ENCODE peak calls at places on chromosomes 11 and 22, in six cellular contexts. A is stomach, T is right lobe of liver, O is mammary epithelial cell, Q is spleen, W is transverse colon. F is an unnamed sample. For H3K4me1, the result is how much of the 10 kb centered on the place peaks cover.

GRCh38 chr11:7449196-7449840 is 36.0 kb upstream of the OLFML1 start:
- DNase-seq in A (no peak), T (no peak), O (no peak), Q (no peak), W (peak), F (peak)

GRCh38 chr11:95514386-95515145 is 275.0 kb downstream of the FAM76B start:
- DNase-seq in A (no peak), T (no peak), O (peak), Q (no peak), W (no peak), F (no peak)

GRCh38 chr11:94700631-94701030 is 67.5 kb upstream of the AMOTL1 start:
- DNase-seq in A (no peak), T (no peak), O (no peak), Q (no peak), W (no peak), F (no peak)

GRCh38 chr22:50145741-50146439 is 24.6 kb upstream of the PANX2 start:
- DNase-seq in A (no peak), T (no peak), O (no peak), Q (no peak), W (no peak), F (no peak)

GRCh38 chr11:67118059-67118766 is 850 bp upstream of the KDM2A start:
- DNase-seq in A (peak), T (peak), O (no peak), Q (peak), W (peak), F (peak)

GRCh38 chr11:40269865-40270264 is 1189.6 kb downstream of the LRRC4C start:
- DNase-seq in A (no peak), T (no peak), O (no peak), Q (no peak), W (no peak), F (no peak)

GRCh38 chr11:110134120-110134519 is 40.9 kb downstream of the ZC3H12C start:
- DNase-seq in A (no peak), T (no peak), O (no peak), Q (no peak), W (no peak), F (no peak)

GRCh38 chr11:64603411-64604110 is 12.5 kb downstream of the SLC22A12 start:
- DNase-seq in A (no peak), T (no peak), O (no peak), Q (no peak), W (no peak), F (no peak)

GRCh38 chr11:3134651-3135490 is 30.2 kb downstream of the OSBPL5 start:
- DNase-seq in A (no peak), T (peak), O (no peak), Q (peak), W (peak), F (peak)

GRCh38 chr11:3135491-3136440 is 29.3 kb downstream of the OSBPL5 start:
- DNase-seq in A (no peak), T (peak), O (no peak), Q (peak), W (peak), F (peak)

GRCh38 chr11:3138178-3139085 is 26.7 kb downstream of the OSBPL5 start:
- DNase-seq in A (no peak), T (peak), O (no peak), Q (peak), W (no peak), F (peak)

GRCh38 chr11:3137486-3138177 is 27.5 kb downstream of the OSBPL5 start:
- DNase-seq in A (no peak), T (peak), O (no peak), Q (peak), W (no peak), F (no peak)

GRCh38 chr11:3136542-3137455 is 28.3 kb downstream of the OSBPL5 start:
- DNase-seq in A (no peak), T (peak), O (no peak), Q (peak), W (no peak), F (no peak)
- H3K4me3 ChIP-seq in A (no peak), T (no peak), O (no peak), Q (no peak), W (no peak), F (no peak)

DNA sequence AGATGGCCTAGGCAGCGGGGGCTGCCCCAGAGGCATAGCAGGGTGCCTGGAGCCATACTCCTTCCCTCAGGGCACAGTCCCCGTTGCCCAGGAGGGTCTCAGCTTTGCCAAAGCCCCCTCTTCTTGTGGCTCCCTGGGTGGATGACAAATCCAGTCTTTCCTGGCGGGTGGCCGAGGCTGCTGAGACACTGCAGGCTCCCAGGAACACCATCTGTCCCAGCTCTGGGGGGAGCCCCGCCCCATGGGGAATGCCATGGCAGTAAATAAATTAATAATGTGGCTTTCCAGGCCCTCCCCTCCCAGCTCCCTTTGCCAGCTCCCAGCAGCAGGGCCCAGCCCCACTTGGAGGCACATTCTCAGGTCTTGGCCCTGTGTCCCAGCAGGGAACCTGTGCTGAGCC is 45.0 kb downstream of the PDE2A start:
- DNase-seq in A (no peak), T (no peak), O (no peak), Q (no peak), W (peak), F (peak)
- H3K4me1 ChIP-seq in A (under half), T (under half), O (under half), Q (half or more), W (half or more), F (under half)

GRCh38 chr11:34105957-34106504 is 602 bp downstream of the NAT10 start:
- DNase-seq in A (no peak), T (no peak), O (no peak), Q (no peak), W (no peak), F (no peak)

GRCh38 chr11:34104680-34105078 is 750 bp upstream of the NAT10 start:
- DNase-seq in A (no peak), T (no peak), O (no peak), Q (no peak), W (no peak), F (no peak)

GRCh38 chr11:34105079-34105956 is at the start of gene NAT10:
- DNase-seq in A (peak), T (peak), O (peak), Q (peak), W (peak), F (peak)
- TF ChIP-seq CTCF in A (no peak), T (peak), O (peak), Q (peak), W (peak), F (no peak)

GRCh38 chr22:19149962-19150361 is at the start of gene GSC2:
- DNase-seq in A (no peak), T (no peak), O (no peak), Q (no peak), W (no peak), F (no peak)
- H3K4me3 ChIP-seq in A (peak), T (peak), O (no peak), Q (peak), W (peak), F (no peak)

GRCh38 chr22:35307892-35308291 is 8.2 kb downstream of the TOM1 start:
- DNase-seq in A (no peak), T (no peak), O (no peak), Q (peak), W (no peak), F (no peak)

GRCh38 chr22:35306350-35306967 is 6.8 kb downstream of the TOM1 start:
- DNase-seq in A (no peak), T (no peak), O (no peak), Q (no peak), W (no peak), F (no peak)

GRCh38 chr22:35310556-35311550 is 11.2 kb downstream of the TOM1 start:
- DNase-seq in A (no peak), T (no peak), O (no peak), Q (peak), W (peak), F (peak)

GRCh38 chr22:35307372-35307771 is 7.7 kb downstream of the TOM1 start:
- DNase-seq in A (no peak), T (no peak), O (no peak), Q (peak), W (no peak), F (no peak)

DNA sequence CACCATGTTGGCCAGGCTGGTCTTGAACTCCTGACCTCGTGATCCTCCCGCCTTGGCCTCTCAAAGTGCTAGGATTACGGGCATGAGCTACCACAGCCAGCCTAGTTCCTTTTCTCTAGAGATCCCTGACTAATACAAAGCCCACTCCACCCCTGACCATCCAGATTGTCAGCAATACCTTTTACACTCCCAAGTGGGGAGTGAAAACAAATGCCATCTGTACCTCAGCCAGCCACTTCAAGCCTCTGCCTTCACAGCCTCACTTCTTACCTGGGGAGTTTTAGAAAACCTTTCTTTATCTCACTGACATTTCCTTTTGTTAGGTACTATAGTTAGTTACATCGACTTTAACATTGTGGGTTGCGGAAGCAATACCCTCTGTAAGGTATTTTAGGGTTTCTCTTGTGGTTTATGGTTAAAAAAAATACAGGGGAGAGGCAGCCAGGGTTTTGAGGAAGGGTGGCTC is 8.8 kb downstream of the TOM1 start:
- DNase-seq in A (no peak), T (no peak), O (no peak), Q (no peak), W (no peak), F (no peak)
- H3K4me1 ChIP-seq in A (under half), T (under half), O (under half), Q (half or more), W (half or more), F (under half)

DNA sequence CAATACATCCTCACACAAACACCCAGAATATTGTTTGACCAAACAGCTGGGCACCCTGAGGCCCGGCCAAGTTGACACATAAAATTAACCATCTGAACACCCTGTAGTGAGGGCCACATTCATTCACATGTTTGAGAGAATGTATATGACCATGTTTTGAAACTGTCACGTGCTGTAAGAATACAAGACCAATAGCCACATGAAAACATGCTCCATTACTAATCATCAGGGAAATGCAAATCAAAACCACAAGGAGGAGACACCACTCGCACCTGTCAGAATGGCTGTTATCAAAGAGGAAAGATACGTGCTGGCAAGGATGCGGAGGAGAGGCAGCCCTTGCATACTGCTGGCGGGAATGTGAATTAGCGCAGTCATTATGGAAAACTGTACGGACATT is 38.3 kb upstream of the IGSF9B start:
- DNase-seq in A (no peak), T (no peak), O (no peak), Q (no peak), W (no peak), F (no peak)
- TF ChIP-seq CTCF in A (no peak), T (no peak), O (no peak), Q (no peak), W (no peak), F (no peak)

GRCh38 chr11:84922836-84923235 is 704.3 kb downstream of the DLG2 start:
- DNase-seq in A (no peak), T (no peak), O (no peak), Q (no peak), W (peak), F (peak)
- H3K4me3 ChIP-seq in A (no peak), T (no peak), O (no peak), Q (no peak), W (no peak), F (no peak)

F was measured in mucosa of descending colon.